ENCODE peak calls at places on chromosomes 2 and 18, in four cellular contexts. One of them, this sample, is unnamed. For H3K9me3 and H3K4me1, the result is how much of the 10 kb centered on the place peaks cover.

GRCh38 chr2:153819056-153819455 is 52.7 kb upstream of the GALNT13 start:
- DNase-seq in heart right ventricle: no peak
- DNase-seq in right lobe of liver: no peak
- DNase-seq in A549: no peak
- DNase-seq in this sample: no peak

GRCh38 chr2:198440833-198441232 is 636.4 kb downstream of the PLCL1 start:
- DNase-seq in heart right ventricle: no peak
- DNase-seq in right lobe of liver: no peak
- DNase-seq in A549: no peak
- DNase-seq in this sample: no peak

GRCh38 chr2:240820014-240820606 is at the start of gene KIF1A:
- DNase-seq in heart right ventricle: no peak
- DNase-seq in right lobe of liver: no peak
- DNase-seq in A549: no peak
- DNase-seq in this sample: no peak

GRCh38 chr2:9771481-9772017 is 71.7 kb upstream of the TAF1B start:
- DNase-seq in heart right ventricle: no peak
- DNase-seq in right lobe of liver: no peak
- DNase-seq in A549: peak
- DNase-seq in this sample: no peak

GRCh38 chr2:235116885-235117492 is 165.2 kb downstream of the SH3BP4 start:
- DNase-seq in heart right ventricle: no peak
- DNase-seq in right lobe of liver: no peak
- DNase-seq in A549: no peak
- DNase-seq in this sample: no peak

GRCh38 chr2:98501896-98502295 is 57.2 kb downstream of the INPP4A start:
- DNase-seq in heart right ventricle: no peak
- DNase-seq in right lobe of liver: no peak
- DNase-seq in A549: no peak
- DNase-seq in this sample: no peak

GRCh38 chr2:26299488-26300092 is 46.4 kb upstream of the SELENOI start:
- DNase-seq in heart right ventricle: no peak
- DNase-seq in right lobe of liver: no peak
- DNase-seq in A549: no peak
- DNase-seq in this sample: peak

GRCh38 chr18:12776821-12777471 is 74.1 kb downstream of the PSMG2 start:
- DNase-seq in heart right ventricle: no peak
- DNase-seq in right lobe of liver: no peak
- DNase-seq in A549: no peak
- DNase-seq in this sample: no peak

GRCh38 chr2:221334466-221334865 is 237.6 kb downstream of the EPHA4 start:
- DNase-seq in heart right ventricle: no peak
- DNase-seq in right lobe of liver: no peak
- DNase-seq in A549: no peak
- DNase-seq in this sample: no peak

GRCh38 chr18:63083555-63083954 is 236.0 kb downstream of the BCL2 start:
- DNase-seq in heart right ventricle: no peak
- DNase-seq in right lobe of liver: no peak
- DNase-seq in A549: no peak
- DNase-seq in this sample: no peak

GRCh38 chr18:75253784-75254183 is 43.2 kb downstream of the TSHZ1 start:
- DNase-seq in heart right ventricle: no peak
- DNase-seq in right lobe of liver: no peak
- DNase-seq in A549: no peak
- DNase-seq in this sample: no peak

GRCh38 chr2:74077636-74078035 is 70.1 kb downstream of the BOLA3 start:
- DNase-seq in heart right ventricle: no peak
- DNase-seq in right lobe of liver: no peak
- DNase-seq in A549: no peak
- DNase-seq in this sample: no peak

GRCh38 chr2:129740504-129740903 is 239.0 kb upstream of the RAB6C start:
- DNase-seq in heart right ventricle: no peak
- DNase-seq in right lobe of liver: no peak
- DNase-seq in A549: no peak
- DNase-seq in this sample: no peak

GRCh38 chr2:129741165-129741564 is 238.3 kb upstream of the RAB6C start:
- DNase-seq in heart right ventricle: no peak
- DNase-seq in right lobe of liver: no peak
- DNase-seq in A549: no peak
- DNase-seq in this sample: no peak

GRCh38 chr2:129735576-129735975 is 243.9 kb upstream of the RAB6C start:
- DNase-seq in heart right ventricle: no peak
- DNase-seq in right lobe of liver: no peak
- DNase-seq in A549: no peak
- DNase-seq in this sample: no peak

GRCh38 chr2:129738799-129739198 is 240.7 kb upstream of the RAB6C start:
- DNase-seq in heart right ventricle: no peak
- DNase-seq in right lobe of liver: no peak
- DNase-seq in A549: no peak
- DNase-seq in this sample: no peak

GRCh38 chr2:129737660-129738527 is 241.6 kb upstream of the RAB6C start:
- DNase-seq in heart right ventricle: no peak
- DNase-seq in right lobe of liver: no peak
- DNase-seq in A549: no peak
- DNase-seq in this sample: no peak
- H3K9me3 ChIP-seq in heart right ventricle: under half
- H3K9me3 ChIP-seq in right lobe of liver: under half
- H3K9me3 ChIP-seq in A549: under half
- H3K9me3 ChIP-seq in this sample: under half

GRCh38 chr2:66694087-66694858 is 259.3 kb downstream of the MEIS1 start:
- DNase-seq in heart right ventricle: no peak
- DNase-seq in right lobe of liver: no peak
- DNase-seq in A549: no peak
- DNase-seq in this sample: no peak

GRCh38 chr2:66691199-66691975 is 256.5 kb downstream of the MEIS1 start:
- DNase-seq in heart right ventricle: no peak
- DNase-seq in right lobe of liver: no peak
- DNase-seq in A549: no peak
- DNase-seq in this sample: no peak

GRCh38 chr2:66695211-66695735 is 260.3 kb downstream of the MEIS1 start:
- DNase-seq in heart right ventricle: no peak
- DNase-seq in right lobe of liver: no peak
- DNase-seq in A549: no peak
- DNase-seq in this sample: no peak

GRCh38 chr2:66693007-66693965 is 258.4 kb downstream of the MEIS1 start:
- DNase-seq in heart right ventricle: no peak
- DNase-seq in right lobe of liver: no peak
- DNase-seq in A549: no peak
- DNase-seq in this sample: no peak

GRCh38 chr2:66692521-66692920 is 257.6 kb downstream of the MEIS1 start:
- DNase-seq in heart right ventricle: no peak
- DNase-seq in right lobe of liver: no peak
- DNase-seq in A549: no peak
- DNase-seq in this sample: no peak
- H3K4me3 ChIP-seq in heart right ventricle: no peak
- H3K4me3 ChIP-seq in right lobe of liver: no peak
- H3K4me3 ChIP-seq in A549: no peak
- H3K4me3 ChIP-seq in this sample: no peak

GRCh38 chr2:262117-262516 is 1.7 kb downstream of the SH3YL1 start:
- DNase-seq in heart right ventricle: no peak
- DNase-seq in right lobe of liver: no peak
- DNase-seq in A549: no peak
- DNase-seq in this sample: no peak
- H3K4me1 ChIP-seq in heart right ventricle: under half
- H3K4me1 ChIP-seq in right lobe of liver: under half
- H3K4me1 ChIP-seq in A549: under half
- H3K4me1 ChIP-seq in this sample: under half

DNA sequence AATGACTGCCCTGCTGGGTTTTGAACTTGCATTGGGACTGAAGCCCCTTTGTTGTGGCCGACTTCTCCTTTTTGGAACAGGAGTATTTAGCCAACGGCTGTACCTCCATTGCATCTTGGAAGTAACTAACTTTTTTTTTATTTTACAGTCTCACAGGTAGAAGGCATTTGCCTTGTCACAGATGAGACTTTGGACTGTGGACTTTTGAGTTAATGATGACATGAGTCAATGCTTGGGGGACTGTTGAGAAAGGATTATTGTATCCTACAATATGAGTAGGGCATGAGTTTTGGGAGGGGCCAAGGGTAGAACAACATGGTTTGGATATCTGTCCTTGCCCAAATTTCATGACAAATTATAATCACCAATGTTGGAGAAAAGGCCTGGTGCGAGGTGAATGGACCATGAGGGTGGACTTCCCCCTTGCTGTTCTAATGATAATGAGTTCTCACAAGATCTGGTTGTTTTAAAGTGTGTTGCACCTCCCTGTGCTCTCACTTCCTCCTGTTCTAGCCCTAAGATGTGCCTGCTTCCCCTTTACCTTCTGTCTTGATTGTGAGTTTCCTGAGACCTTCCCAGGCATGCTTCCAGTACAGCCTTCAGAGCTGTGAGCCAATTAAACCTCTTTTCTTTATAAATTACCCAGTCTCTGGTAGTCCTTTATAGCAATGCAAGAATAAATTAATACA is 1269.4 kb upstream of the CHAC2 start:
- DNase-seq in heart right ventricle: no peak
- DNase-seq in right lobe of liver: no peak
- DNase-seq in A549: no peak
- DNase-seq in this sample: no peak
- H3K9me3 ChIP-seq in heart right ventricle: under half
- H3K9me3 ChIP-seq in right lobe of liver: under half
- H3K9me3 ChIP-seq in A549: under half
- H3K9me3 ChIP-seq in this sample: under half

DNA sequence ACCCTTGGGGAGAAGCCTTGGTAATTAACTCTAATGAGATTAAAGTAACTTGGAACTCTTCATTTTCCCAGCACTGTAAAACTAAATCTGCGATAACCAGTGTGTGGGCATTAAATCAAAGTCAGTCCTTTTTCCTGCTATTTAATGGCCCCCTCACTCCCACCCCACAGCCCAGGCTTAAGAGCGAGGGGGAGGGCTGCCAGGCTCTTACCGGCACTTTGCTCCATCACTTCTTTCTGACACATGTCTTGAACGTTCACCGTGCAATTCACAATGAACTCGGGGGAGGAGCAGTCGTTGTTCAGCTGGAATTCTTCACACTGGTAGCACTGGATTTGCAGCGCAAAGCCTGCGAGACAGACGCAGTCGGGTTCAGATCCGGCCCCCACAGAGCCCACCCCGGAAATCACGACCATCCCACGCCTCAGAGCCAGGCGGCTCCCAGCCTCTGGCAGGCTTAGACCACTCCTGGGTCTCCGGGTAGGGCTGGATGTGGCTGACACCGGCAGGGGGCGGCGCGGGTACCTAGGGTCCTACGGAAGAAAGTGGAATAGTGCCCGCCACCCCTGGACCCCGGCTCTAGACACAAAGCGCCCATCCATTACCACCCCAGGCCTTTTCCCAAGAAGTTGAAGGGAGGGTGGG is 1.7 kb downstream of the LYPD1 start:
- DNase-seq in heart right ventricle: peak
- DNase-seq in right lobe of liver: peak
- DNase-seq in A549: peak
- DNase-seq in this sample: no peak
- H3K4me3 ChIP-seq in heart right ventricle: peak
- H3K4me3 ChIP-seq in right lobe of liver: peak
- H3K4me3 ChIP-seq in A549: peak
- H3K4me3 ChIP-seq in this sample: peak

GRCh38 chr2:217839073-217839749 is 163.6 kb downstream of the TNS1 start:
- DNase-seq in heart right ventricle: no peak
- DNase-seq in right lobe of liver: no peak
- DNase-seq in A549: no peak
- DNase-seq in this sample: no peak
- H3K4me1 ChIP-seq in heart right ventricle: half or more
- H3K4me1 ChIP-seq in right lobe of liver: under half
- H3K4me1 ChIP-seq in A549: under half
- H3K4me1 ChIP-seq in this sample: under half

GRCh38 chr2:13524492-13524891 is 807.8 kb downstream of the TRIB2 start:
- DNase-seq in heart right ventricle: no peak
- DNase-seq in right lobe of liver: no peak
- DNase-seq in A549: no peak
- DNase-seq in this sample: no peak

GRCh38 chr2:13522917-13523821 is 806.4 kb downstream of the TRIB2 start:
- DNase-seq in heart right ventricle: no peak
- DNase-seq in right lobe of liver: no peak
- DNase-seq in A549: no peak
- DNase-seq in this sample: no peak

DNA sequence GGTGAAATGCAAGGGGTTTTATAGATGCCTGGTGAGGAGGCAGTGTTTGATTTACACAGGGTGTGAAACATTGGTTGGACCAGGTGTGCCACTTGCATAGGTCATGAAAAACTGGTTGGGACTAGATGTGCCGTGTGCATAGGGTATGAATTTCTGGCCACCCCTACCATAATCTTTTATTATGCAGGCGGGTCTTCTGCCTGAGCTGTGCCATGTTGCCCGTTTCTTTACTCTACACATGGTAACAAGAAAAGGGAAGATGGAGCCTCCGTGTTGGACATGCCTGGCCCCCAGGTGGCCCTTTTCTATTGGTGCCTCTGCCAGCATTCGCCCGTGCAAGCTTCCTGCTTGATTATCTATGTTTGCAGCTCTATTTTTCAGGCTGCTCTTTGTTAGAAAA is 805.4 kb downstream of the TRIB2 start:
- DNase-seq in heart right ventricle: no peak
- DNase-seq in right lobe of liver: no peak
- DNase-seq in A549: no peak
- DNase-seq in this sample: no peak
- H3K9me3 ChIP-seq in heart right ventricle: under half
- H3K9me3 ChIP-seq in right lobe of liver: under half
- H3K9me3 ChIP-seq in A549: under half
- H3K9me3 ChIP-seq in this sample: under half

This sample was measured in iPS DF 6.9.